ENCODE peak calls at places on chromosomes 6 and 20, in six cellular contexts. One of them, this sample, is unnamed. For H3K4me1, the result is how much of the 10 kb centered on the place peaks cover.

GRCh38 chr6:158087519-158087867 is 80.6 kb downstream of the SERAC1 start:
- DNase-seq in ovary: peak
- DNase-seq in Peyer's patch: no peak
- DNase-seq in right lobe of liver: no peak
- DNase-seq in K562: no peak
- DNase-seq in heart left ventricle: no peak
- DNase-seq in this sample: no peak

GRCh38 chr6:170174124-170174770 is 116.6 kb downstream of the DLL1 start:
- DNase-seq in ovary: peak
- DNase-seq in Peyer's patch: no peak
- DNase-seq in right lobe of liver: peak
- DNase-seq in K562: no peak
- DNase-seq in heart left ventricle: no peak
- DNase-seq in this sample: peak

GRCh38 chr6:1705183-1705582 is 95.5 kb downstream of the FOXC1 start:
- DNase-seq in ovary: no peak
- DNase-seq in Peyer's patch: no peak
- DNase-seq in right lobe of liver: no peak
- DNase-seq in K562: no peak
- DNase-seq in heart left ventricle: no peak
- DNase-seq in this sample: no peak

GRCh38 chr6:108850669-108851467 is 2.6 kb downstream of the ARMC2 start:
- DNase-seq in ovary: peak
- DNase-seq in Peyer's patch: peak
- DNase-seq in right lobe of liver: no peak
- DNase-seq in K562: no peak
- DNase-seq in heart left ventricle: peak
- DNase-seq in this sample: no peak

GRCh38 chr6:32086661-32087573 is 22.2 kb downstream of the TNXB start:
- DNase-seq in ovary: no peak
- DNase-seq in Peyer's patch: no peak
- DNase-seq in right lobe of liver: no peak
- DNase-seq in K562: no peak
- DNase-seq in heart left ventricle: no peak
- DNase-seq in this sample: no peak

GRCh38 chr6:134235937-134236751 is 81.8 kb downstream of the SGK1 start:
- DNase-seq in ovary: no peak
- DNase-seq in Peyer's patch: no peak
- DNase-seq in right lobe of liver: no peak
- DNase-seq in K562: no peak
- DNase-seq in heart left ventricle: no peak
- DNase-seq in this sample: no peak

GRCh38 chr6:72218125-72218524 is 331.8 kb downstream of the RIMS1 start:
- DNase-seq in ovary: no peak
- DNase-seq in Peyer's patch: no peak
- DNase-seq in right lobe of liver: no peak
- DNase-seq in K562: no peak
- DNase-seq in heart left ventricle: no peak
- DNase-seq in this sample: no peak

GRCh38 chr20:2006452-2007381 is 12.9 kb upstream of the PDYN start:
- DNase-seq in ovary: no peak
- DNase-seq in Peyer's patch: no peak
- DNase-seq in right lobe of liver: no peak
- DNase-seq in K562: peak
- DNase-seq in heart left ventricle: no peak
- DNase-seq in this sample: no peak

GRCh38 chr6:1612902-1613301 is 3.2 kb downstream of the FOXC1 start:
- DNase-seq in ovary: no peak
- DNase-seq in Peyer's patch: no peak
- DNase-seq in right lobe of liver: no peak
- DNase-seq in K562: no peak
- DNase-seq in heart left ventricle: no peak
- DNase-seq in this sample: no peak

GRCh38 chr20:56628015-56628872 is 862 bp upstream of the TFAP2C start:
- DNase-seq in ovary: no peak
- DNase-seq in Peyer's patch: no peak
- DNase-seq in right lobe of liver: no peak
- DNase-seq in K562: no peak
- DNase-seq in heart left ventricle: no peak
- DNase-seq in this sample: no peak

GRCh38 chr6:163866192-163866591 is 451.7 kb downstream of the QKI start:
- DNase-seq in ovary: no peak
- DNase-seq in Peyer's patch: no peak
- DNase-seq in right lobe of liver: no peak
- DNase-seq in K562: no peak
- DNase-seq in heart left ventricle: peak
- DNase-seq in this sample: no peak

GRCh38 chr20:52814371-52814770 is 157.8 kb upstream of the TSHZ2 start:
- DNase-seq in ovary: no peak
- DNase-seq in Peyer's patch: no peak
- DNase-seq in right lobe of liver: no peak
- DNase-seq in K562: no peak
- DNase-seq in heart left ventricle: no peak
- DNase-seq in this sample: no peak

GRCh38 chr6:163318071-163318786 is 96.3 kb upstream of the QKI start:
- DNase-seq in ovary: no peak
- DNase-seq in Peyer's patch: no peak
- DNase-seq in right lobe of liver: no peak
- DNase-seq in K562: no peak
- DNase-seq in heart left ventricle: no peak
- DNase-seq in this sample: no peak

GRCh38 chr6:2986722-2987196 is 12.9 kb upstream of the NQO2 start:
- DNase-seq in ovary: peak
- DNase-seq in Peyer's patch: no peak
- DNase-seq in right lobe of liver: no peak
- DNase-seq in K562: no peak
- DNase-seq in heart left ventricle: no peak
- DNase-seq in this sample: no peak

GRCh38 chr20:7196481-7196880 is 429.0 kb downstream of the BMP2 start:
- DNase-seq in ovary: no peak
- DNase-seq in Peyer's patch: no peak
- DNase-seq in right lobe of liver: no peak
- DNase-seq in K562: no peak
- DNase-seq in heart left ventricle: no peak
- DNase-seq in this sample: no peak

GRCh38 chr6:118660218-118660569 is 8.8 kb upstream of the CEP85L start:
- DNase-seq in ovary: peak
- DNase-seq in Peyer's patch: no peak
- DNase-seq in right lobe of liver: no peak
- DNase-seq in K562: peak
- DNase-seq in heart left ventricle: peak
- DNase-seq in this sample: no peak

GRCh38 chr20:59752704-59753460 is 148.5 kb downstream of the PHACTR3 start:
- DNase-seq in ovary: no peak
- DNase-seq in Peyer's patch: no peak
- DNase-seq in right lobe of liver: no peak
- DNase-seq in K562: no peak
- DNase-seq in heart left ventricle: peak
- DNase-seq in this sample: no peak

GRCh38 chr6:50030350-50030749 is 8.6 kb upstream of the DEFB110 start:
- DNase-seq in ovary: no peak
- DNase-seq in Peyer's patch: no peak
- DNase-seq in right lobe of liver: no peak
- DNase-seq in K562: no peak
- DNase-seq in heart left ventricle: no peak
- DNase-seq in this sample: no peak

GRCh38 chr6:14730654-14731053 is 515.2 kb upstream of the JARID2 start:
- DNase-seq in ovary: no peak
- DNase-seq in Peyer's patch: no peak
- DNase-seq in right lobe of liver: no peak
- DNase-seq in K562: no peak
- DNase-seq in heart left ventricle: no peak
- DNase-seq in this sample: no peak

GRCh38 chr6:111957623-111958315 is 84.5 kb upstream of the FYN start:
- DNase-seq in ovary: no peak
- DNase-seq in Peyer's patch: no peak
- DNase-seq in right lobe of liver: no peak
- DNase-seq in K562: no peak
- DNase-seq in heart left ventricle: no peak
- DNase-seq in this sample: no peak

GRCh38 chr20:32356935-32357868 is 929 bp upstream of the ASXL1 start:
- DNase-seq in ovary: peak
- DNase-seq in Peyer's patch: peak
- DNase-seq in right lobe of liver: peak
- DNase-seq in K562: no peak
- DNase-seq in heart left ventricle: peak
- DNase-seq in this sample: peak

GRCh38 chr6:93751969-93752368 is 332.6 kb upstream of the EPHA7 start:
- DNase-seq in ovary: no peak
- DNase-seq in Peyer's patch: no peak
- DNase-seq in right lobe of liver: no peak
- DNase-seq in K562: no peak
- DNase-seq in heart left ventricle: no peak
- DNase-seq in this sample: no peak

GRCh38 chr6:6713660-6714446 is 125.3 kb downstream of the LY86 start:
- DNase-seq in ovary: no peak
- DNase-seq in Peyer's patch: no peak
- DNase-seq in right lobe of liver: no peak
- DNase-seq in K562: no peak
- DNase-seq in heart left ventricle: no peak
- DNase-seq in this sample: no peak

GRCh38 chr6:6758546-6758914 is 170.0 kb downstream of the LY86 start:
- DNase-seq in ovary: no peak
- DNase-seq in Peyer's patch: no peak
- DNase-seq in right lobe of liver: no peak
- DNase-seq in K562: no peak
- DNase-seq in heart left ventricle: no peak
- DNase-seq in this sample: no peak

DNA sequence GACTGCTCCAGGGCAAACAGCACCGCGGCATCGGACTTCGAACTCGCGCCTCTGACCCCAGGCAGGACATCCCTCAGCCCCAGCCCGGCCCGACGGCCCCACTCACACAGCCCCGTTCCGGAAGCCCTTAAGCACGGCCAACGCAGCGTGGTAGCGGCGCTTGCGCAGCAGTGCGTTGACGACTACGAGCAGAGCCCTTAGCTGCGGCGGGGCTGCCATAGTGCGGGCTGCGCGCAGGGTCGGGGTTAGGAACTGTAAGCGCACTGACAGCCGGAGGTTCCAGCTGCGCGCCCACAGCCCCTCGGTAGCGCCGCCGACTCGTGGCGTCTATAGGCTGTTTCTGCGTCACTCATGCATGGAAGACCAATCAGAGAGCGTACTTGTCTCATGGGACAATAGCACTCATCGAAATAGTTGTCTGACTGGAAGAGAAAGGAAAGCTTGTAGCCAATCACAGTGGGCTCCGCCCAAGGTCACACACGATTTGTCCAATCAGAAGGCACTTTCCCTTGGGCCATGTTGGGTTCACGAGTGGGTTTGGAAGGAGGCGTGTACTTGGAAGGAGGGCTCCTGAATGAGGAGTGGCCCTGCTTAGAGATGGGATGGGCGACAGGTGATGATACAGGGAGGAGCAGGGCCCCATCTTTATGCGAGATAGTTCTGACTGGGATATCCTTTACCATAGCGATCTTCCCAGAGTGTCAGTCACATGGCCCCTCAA is at the start of gene PXMP4:
- DNase-seq in ovary: peak
- DNase-seq in Peyer's patch: peak
- DNase-seq in right lobe of liver: peak
- DNase-seq in K562: peak
- DNase-seq in heart left ventricle: peak
- DNase-seq in this sample: peak
- TF ChIP-seq POLR2A in ovary: no peak
- TF ChIP-seq POLR2A in Peyer's patch: peak
- TF ChIP-seq POLR2A in right lobe of liver: peak
- TF ChIP-seq POLR2A in K562: peak
- TF ChIP-seq POLR2A in heart left ventricle: peak
- TF ChIP-seq POLR2A in this sample: peak

DNA sequence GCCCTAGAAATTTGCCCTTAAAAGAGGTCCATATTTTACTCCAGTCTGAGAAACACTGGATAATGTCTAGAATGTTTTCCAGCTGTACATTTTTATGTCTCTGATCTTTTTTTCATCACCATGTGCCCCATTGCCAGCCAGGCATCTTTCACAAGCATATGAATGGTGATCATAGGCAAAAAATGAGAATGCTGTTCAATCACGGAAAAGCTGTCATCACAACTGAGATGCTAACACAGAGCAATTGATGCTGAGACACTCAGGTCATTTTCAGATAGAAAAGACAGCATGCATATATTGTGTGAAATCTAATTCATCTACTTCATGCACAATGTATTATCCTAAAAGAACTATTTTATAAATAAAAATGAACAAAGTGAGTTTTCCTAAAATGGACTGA is 41.6 kb downstream of the CGA start:
- DNase-seq in ovary: no peak
- DNase-seq in Peyer's patch: no peak
- DNase-seq in right lobe of liver: no peak
- DNase-seq in K562: no peak
- DNase-seq in heart left ventricle: no peak
- DNase-seq in this sample: no peak
- H3K4me1 ChIP-seq in ovary: under half
- H3K4me1 ChIP-seq in Peyer's patch: under half
- H3K4me1 ChIP-seq in right lobe of liver: under half
- H3K4me1 ChIP-seq in K562: under half
- H3K4me1 ChIP-seq in heart left ventricle: under half
- H3K4me1 ChIP-seq in this sample: under half

DNA sequence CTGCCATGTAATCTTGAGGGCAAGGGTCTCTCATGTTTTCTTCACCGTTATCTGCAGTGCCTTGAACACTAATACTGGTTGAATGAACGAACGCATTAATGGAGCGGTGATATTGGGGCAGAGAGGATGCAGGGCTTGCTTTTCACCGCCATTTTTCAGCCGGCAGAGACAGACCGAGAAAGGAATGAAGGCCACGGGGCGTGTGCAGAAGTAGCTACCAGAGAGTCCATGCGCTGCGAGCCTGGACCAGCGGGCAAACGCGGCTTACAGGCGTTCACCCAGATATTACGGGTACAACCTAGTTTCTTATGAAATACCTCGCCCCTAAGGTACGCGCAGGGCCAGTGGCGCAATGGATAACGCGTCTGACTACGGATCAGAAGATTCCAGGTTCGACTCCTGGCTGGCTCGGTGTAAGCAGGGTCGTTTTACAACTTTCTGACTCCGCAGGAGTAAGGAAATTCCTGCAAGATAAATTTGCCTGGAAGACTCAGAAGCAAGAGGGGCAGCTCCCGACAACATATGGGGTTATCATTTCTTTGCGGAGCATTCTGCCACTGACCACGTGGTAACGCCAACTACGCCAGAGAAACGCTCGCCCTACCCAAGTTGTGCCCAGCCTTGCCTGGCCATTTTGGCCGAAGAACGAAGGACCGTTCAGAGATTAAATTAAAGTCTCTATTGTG is 863 bp upstream of the HMGN4 start:
- DNase-seq in ovary: peak
- DNase-seq in Peyer's patch: peak
- DNase-seq in right lobe of liver: peak
- DNase-seq in K562: peak
- DNase-seq in heart left ventricle: peak
- DNase-seq in this sample: peak
- TF ChIP-seq POLR2A in ovary: peak
- TF ChIP-seq POLR2A in Peyer's patch: no peak
- TF ChIP-seq POLR2A in right lobe of liver: no peak
- TF ChIP-seq POLR2A in K562: peak
- TF ChIP-seq POLR2A in heart left ventricle: no peak
- TF ChIP-seq POLR2A in this sample: peak

GRCh38 chr6:41716516-41717446 is 18.6 kb downstream of the TFEB start:
- DNase-seq in ovary: no peak
- DNase-seq in Peyer's patch: no peak
- DNase-seq in right lobe of liver: peak
- DNase-seq in K562: no peak
- DNase-seq in heart left ventricle: peak
- DNase-seq in this sample: no peak
- H3K4me1 ChIP-seq in ovary: under half
- H3K4me1 ChIP-seq in Peyer's patch: under half
- H3K4me1 ChIP-seq in right lobe of liver: under half
- H3K4me1 ChIP-seq in K562: under half
- H3K4me1 ChIP-seq in heart left ventricle: half or more
- H3K4me1 ChIP-seq in this sample: under half